ENCODE peak calls at places on chromosomes 4 and X, in nine cellular contexts. F is HCT116, G is tibial nerve, M is lower leg skin, X is right lobe of liver, O is uterus, B is spleen, R is transverse colon, I is IMR-90. D is an unnamed sample.

GRCh38 chr4:40763228-40763716 is 13.5 kb downstream of the NSUN7 start:
- DNase-seq in F (peak), G (no peak), M (no peak), X (no peak), O (no peak), B (no peak), R (no peak), I (peak), D (peak)

GRCh38 chr4:134308910-134309309 is 107.3 kb upstream of the PABPC4L start:
- DNase-seq in F (no peak), G (no peak), M (no peak), X (no peak), O (no peak), B (no peak), R (no peak), I (no peak), D (no peak)

GRCh38 chr4:150625033-150625432 is 43.1 kb downstream of the MAB21L2 start:
- DNase-seq in F (no peak), G (no peak), M (no peak), X (no peak), O (no peak), B (no peak), R (no peak), I (no peak), D (no peak)

GRCh38 chr4:105241456-105241855 is 94.8 kb downstream of the TET2 start:
- DNase-seq in F (no peak), G (no peak), M (no peak), X (no peak), O (peak), B (no peak), R (no peak), I (no peak), D (no peak)

GRCh38 chr4:107800058-107800457 is 24.7 kb upstream of the SGMS2 start:
- DNase-seq in F (no peak), G (no peak), M (no peak), X (no peak), O (no peak), B (no peak), R (peak), I (no peak), D (no peak)

GRCh38 chrX:11446331-11446730 is 153.1 kb downstream of the AMELX start:
- DNase-seq in F (no peak), G (no peak), M (no peak), X (no peak), O (no peak), B (no peak), R (no peak), I (peak), D (no peak)

GRCh38 chr4:101597204-101597603 is 193.3 kb upstream of the BANK1 start:
- DNase-seq in F (no peak), G (no peak), M (no peak), X (no peak), O (no peak), B (no peak), R (no peak), I (no peak), D (peak)

GRCh38 chrX:11259437-11259836 is 33.8 kb upstream of the AMELX start:
- DNase-seq in F (no peak), G (no peak), M (no peak), X (no peak), O (no peak), B (no peak), R (no peak), I (no peak), D (no peak)

GRCh38 chr4:16122225-16122624 is 38.4 kb upstream of the PROM1 start:
- DNase-seq in F (no peak), G (no peak), M (no peak), X (no peak), O (no peak), B (no peak), R (no peak), I (no peak), D (no peak)

GRCh38 chr4:141654098-141654497 is 17.7 kb downstream of the IL15 start:
- DNase-seq in F (no peak), G (no peak), M (no peak), X (peak), O (peak), B (no peak), R (peak), I (peak), D (no peak)

DNA sequence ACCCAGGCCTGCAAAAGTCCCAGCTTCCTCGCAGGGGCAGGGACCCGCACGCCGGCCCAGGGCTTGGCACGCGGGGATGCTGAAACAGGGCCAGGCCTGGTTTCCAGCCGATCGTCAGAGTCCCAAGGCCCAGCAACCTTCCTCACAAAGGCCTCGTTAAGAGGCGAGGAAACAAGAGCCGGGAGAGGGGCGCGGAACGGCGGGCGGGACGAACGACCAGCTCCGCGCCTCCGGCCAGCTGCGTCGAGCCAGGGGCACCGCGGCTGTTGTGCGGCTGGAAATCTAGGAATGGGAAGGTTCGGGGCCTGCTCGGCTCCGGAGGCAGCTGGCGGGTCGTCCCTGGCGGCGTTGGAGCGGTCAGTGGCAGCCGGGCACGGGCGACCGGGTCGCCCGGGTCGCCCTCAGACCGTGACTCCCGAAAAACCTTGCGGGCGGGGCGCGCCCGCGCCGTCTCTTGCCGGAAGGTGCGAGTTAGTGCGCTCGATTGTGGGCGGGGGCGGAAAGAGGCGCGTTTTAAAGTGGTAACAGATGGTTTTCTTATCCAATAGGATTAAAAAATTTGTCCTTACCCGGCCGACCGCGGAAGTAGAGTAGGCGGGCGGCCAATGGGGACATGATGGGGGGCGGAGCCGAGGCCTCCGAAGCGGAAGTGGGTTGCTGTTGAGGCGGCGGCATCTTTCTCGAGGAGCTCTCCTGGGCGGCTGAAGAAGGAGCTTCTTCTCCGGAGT is at the start of gene RNF4:
- DNase-seq in F (peak), G (peak), M (peak), X (peak), O (peak), B (peak), R (peak), I (peak), D (peak)
- TF ChIP-seq POLR2A in F (peak), G (peak), M (no peak), X (peak), O (peak), B (no peak), R (peak), I (peak), D (peak)

GRCh38 chr4:6710282-6710681 is 617 bp upstream of the MRFAP1L1 start:
- DNase-seq in F (no peak), G (no peak), M (peak), X (no peak), O (no peak), B (no peak), R (no peak), I (no peak), D (no peak)

GRCh38 chr4:6706173-6706572 is 3.5 kb downstream of the MRFAP1L1 start:
- DNase-seq in F (no peak), G (no peak), M (no peak), X (no peak), O (no peak), B (no peak), R (no peak), I (no peak), D (no peak)

GRCh38 chr4:6714954-6715353 is 1.0 kb upstream of the BLOC1S4 start:
- DNase-seq in F (no peak), G (no peak), M (peak), X (no peak), O (no peak), B (no peak), R (no peak), I (no peak), D (no peak)

GRCh38 chr4:6705638-6706037 is 4.0 kb downstream of the MRFAP1L1 start:
- DNase-seq in F (no peak), G (no peak), M (no peak), X (no peak), O (no peak), B (no peak), R (no peak), I (no peak), D (no peak)

GRCh38 chr4:6709230-6710114 is at the start of gene MRFAP1L1:
- DNase-seq in F (peak), G (peak), M (peak), X (peak), O (peak), B (peak), R (peak), I (peak), D (peak)
- TF ChIP-seq POLR2A in F (peak), G (peak), M (no peak), X (no peak), O (no peak), B (no peak), R (peak), I (peak), D (peak)

DNA sequence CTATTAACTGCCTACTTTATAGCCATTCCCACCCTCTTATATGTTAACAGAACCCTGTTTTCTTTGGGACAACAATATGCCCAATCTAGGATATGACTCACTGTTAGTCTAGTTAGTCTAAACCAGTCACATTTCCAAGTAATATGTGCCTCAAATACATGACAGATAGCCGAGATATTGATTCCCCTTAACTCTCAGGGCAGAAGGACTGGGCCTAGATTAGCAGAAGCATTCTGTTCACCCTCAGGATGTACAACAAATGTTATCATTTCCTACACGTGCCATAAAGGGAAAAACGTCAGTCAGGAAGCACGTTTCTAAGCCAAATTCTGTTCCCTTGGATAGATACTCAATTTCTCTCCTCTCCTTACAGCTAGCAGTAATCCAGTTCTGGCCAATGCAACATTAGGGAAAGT is 114.1 kb downstream of the SLC10A7 start:
- DNase-seq in F (no peak), G (no peak), M (no peak), X (no peak), O (no peak), B (no peak), R (no peak), I (peak), D (peak)
- TF ChIP-seq POLR2A in F (no peak), G (no peak), M (no peak), X (no peak), O (no peak), B (no peak), R (no peak), I (no peak), D (no peak)

GRCh38 chrX:106731590-106731989 is 5.1 kb downstream of the RNF128 start:
- DNase-seq in F (no peak), G (no peak), M (no peak), X (no peak), O (no peak), B (no peak), R (no peak), I (no peak), D (no peak)

GRCh38 chrX:106728337-106728736 is 1.8 kb downstream of the RNF128 start:
- DNase-seq in F (no peak), G (no peak), M (no peak), X (no peak), O (no peak), B (no peak), R (no peak), I (no peak), D (no peak)

GRCh38 chrX:106730385-106730784 is 3.9 kb downstream of the RNF128 start:
- DNase-seq in F (no peak), G (no peak), M (no peak), X (no peak), O (no peak), B (no peak), R (no peak), I (peak), D (no peak)

DNA sequence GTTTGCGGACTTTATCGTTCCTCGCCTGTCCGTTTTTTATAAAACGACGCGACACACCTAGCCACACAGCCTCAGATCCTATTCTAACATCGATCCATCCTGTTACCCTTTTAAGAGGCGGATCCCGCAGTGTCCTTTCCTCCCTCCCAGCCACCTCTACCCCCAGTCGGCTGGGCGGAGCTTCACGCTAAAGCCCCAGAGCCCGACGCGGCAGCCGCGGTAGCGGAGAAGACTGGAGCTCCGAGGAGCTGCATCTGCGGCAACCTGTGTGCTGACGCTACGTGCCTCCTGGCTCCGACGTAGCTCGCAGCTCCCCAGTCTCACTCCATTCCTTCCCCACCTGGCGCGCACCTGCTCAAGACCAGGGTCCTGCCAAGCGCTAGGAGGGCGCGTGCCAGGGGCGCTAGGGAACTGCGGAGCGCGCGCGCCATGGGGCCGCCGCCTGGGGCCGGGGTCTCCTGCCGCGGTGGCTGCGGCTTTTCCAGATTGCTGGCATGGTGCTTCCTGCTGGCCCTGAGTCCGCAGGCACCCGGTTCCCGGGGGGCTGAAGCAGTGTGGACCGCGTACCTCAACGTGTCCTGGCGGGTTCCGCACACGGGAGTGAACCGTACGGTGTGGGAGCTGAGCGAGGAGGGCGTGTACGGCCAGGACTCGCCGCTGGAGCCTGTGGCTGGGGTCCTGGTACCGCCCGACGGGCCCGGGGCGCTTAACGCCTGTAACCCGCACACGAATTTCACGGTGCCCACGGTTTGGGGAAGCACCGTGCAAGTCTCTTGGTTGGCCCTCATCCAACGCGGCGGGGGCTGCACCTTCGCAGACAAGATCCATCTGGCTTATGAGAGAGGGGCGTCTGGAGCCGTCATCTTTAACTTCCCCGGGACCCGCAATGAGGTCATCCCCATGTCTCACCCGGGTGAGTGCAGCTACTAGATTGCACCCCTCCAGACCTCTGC is at the start of gene RNF128:
- DNase-seq in F (peak), G (no peak), M (no peak), X (peak), O (no peak), B (peak), R (peak), I (peak), D (no peak)
- TF ChIP-seq POLR2A in F (peak), G (no peak), M (no peak), X (peak), O (no peak), B (no peak), R (peak), I (no peak), D (no peak)

GRCh38 chr4:109433281-109434006 is at the start of gene SEC24B:
- DNase-seq in F (peak), G (peak), M (peak), X (peak), O (peak), B (peak), R (peak), I (peak), D (peak)
- TF ChIP-seq POLR2A in F (peak), G (peak), M (no peak), X (peak), O (peak), B (no peak), R (peak), I (peak), D (peak)

DNA sequence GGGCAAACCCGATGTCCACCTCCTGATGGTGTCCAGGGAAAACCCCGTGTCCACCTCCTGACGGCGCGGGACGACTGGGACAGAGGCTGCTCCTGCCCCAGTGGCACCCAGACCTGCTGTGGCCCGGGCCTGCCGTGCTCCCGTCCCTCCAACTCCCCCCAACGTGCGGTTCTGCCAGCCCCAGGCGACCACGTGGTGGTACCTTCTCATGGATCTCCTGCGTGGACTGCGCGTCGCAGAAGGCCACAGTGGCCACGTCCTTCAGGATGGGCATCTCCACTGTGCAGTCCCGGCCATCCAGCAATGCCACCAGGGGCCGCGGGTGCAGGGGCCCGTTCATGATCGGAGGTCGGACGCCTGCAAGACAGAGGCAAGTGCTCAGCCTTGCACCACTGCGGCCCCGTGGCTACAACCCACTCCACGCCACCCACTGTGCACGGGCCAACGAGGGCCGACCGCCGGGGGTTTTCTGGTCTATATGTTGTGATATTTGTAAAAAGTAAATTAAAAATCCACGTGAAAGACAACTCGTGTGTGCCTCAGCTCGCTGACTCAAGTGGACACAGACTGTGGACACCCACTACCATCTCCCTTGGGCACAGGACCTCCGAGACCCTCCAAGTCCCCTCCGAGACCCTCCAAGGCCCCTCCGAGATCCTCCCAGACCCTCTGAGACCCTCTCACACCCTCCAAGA is 10.8 kb downstream of the CTBP1 start:
- DNase-seq in F (no peak), G (peak), M (peak), X (peak), O (peak), B (peak), R (peak), I (no peak), D (no peak)
- TF ChIP-seq POLR2A in F (no peak), G (no peak), M (no peak), X (no peak), O (no peak), B (no peak), R (no peak), I (no peak), D (no peak)

GRCh38 chr4:88591787-88592599 is at the start of gene HERC3:
- DNase-seq in F (peak), G (peak), M (peak), X (peak), O (peak), B (peak), R (peak), I (peak), D (peak)
- TF ChIP-seq POLR2A in F (no peak), G (peak), M (no peak), X (peak), O (peak), B (peak), R (peak), I (peak), D (peak)

GRCh38 chr4:175215657-175216056 is 297.5 kb downstream of the ADAM29 start:
- DNase-seq in F (no peak), G (no peak), M (no peak), X (no peak), O (no peak), B (no peak), R (no peak), I (no peak), D (no peak)

DNA sequence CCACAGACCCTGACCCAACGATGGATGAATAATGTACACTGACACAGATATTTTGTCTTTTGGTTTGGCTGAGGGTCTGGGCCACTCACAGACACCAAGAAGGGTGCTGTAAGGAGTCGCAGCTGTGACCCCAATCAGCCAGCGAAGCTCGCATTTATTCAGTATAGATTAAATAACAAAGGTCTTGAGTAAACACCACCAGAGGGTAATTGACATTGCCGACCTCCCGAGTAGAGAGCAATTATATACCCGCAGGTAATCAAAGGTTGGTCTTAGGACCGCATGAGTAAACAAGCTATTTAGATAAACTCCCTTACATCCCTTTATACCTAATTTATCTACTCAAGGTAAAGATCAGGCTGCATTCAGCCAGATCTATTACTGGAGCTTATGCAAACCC is 297.1 kb downstream of the ADAM29 start:
- DNase-seq in F (no peak), G (no peak), M (no peak), X (no peak), O (no peak), B (no peak), R (no peak), I (no peak), D (no peak)
- TF ChIP-seq POLR2A in F (no peak), G (no peak), M (no peak), X (no peak), O (no peak), B (no peak), R (no peak), I (no peak), D (no peak)

GRCh38 chrX:40107291-40108083 is 9.7 kb upstream of the BCOR start:
- DNase-seq in F (peak), G (no peak), M (peak), X (peak), O (peak), B (peak), R (peak), I (no peak), D (peak)

GRCh38 chrX:40105016-40105790 is 7.4 kb upstream of the BCOR start:
- DNase-seq in F (no peak), G (no peak), M (no peak), X (peak), O (peak), B (peak), R (peak), I (no peak), D (peak)

GRCh38 chrX:40105791-40106676 is 8.3 kb upstream of the BCOR start:
- DNase-seq in F (no peak), G (peak), M (peak), X (peak), O (peak), B (peak), R (peak), I (no peak), D (peak)

GRCh38 chrX:40108084-40108958 is 10.6 kb upstream of the BCOR start:
- DNase-seq in F (no peak), G (no peak), M (peak), X (peak), O (peak), B (peak), R (peak), I (no peak), D (peak)

GRCh38 chrX:40106677-40107290 is 9.0 kb upstream of the BCOR start:
- DNase-seq in F (no peak), G (no peak), M (no peak), X (no peak), O (no peak), B (no peak), R (no peak), I (no peak), D (no peak)
- TF ChIP-seq POLR2A in F (no peak), G (no peak), M (no peak), X (no peak), O (no peak), B (no peak), R (peak), I (no peak), D (no peak)

GRCh38 chr4:38454284-38454683 is 209.7 kb upstream of the KLF3 start:
- DNase-seq in F (no peak), G (no peak), M (no peak), X (no peak), O (no peak), B (no peak), R (no peak), I (no peak), D (no peak)

GRCh38 chr4:38455092-38455855 is 208.7 kb upstream of the KLF3 start:
- DNase-seq in F (no peak), G (no peak), M (no peak), X (no peak), O (no peak), B (no peak), R (no peak), I (no peak), D (no peak)

GRCh38 chr4:38452009-38452408 is 212.0 kb upstream of the KLF3 start:
- DNase-seq in F (no peak), G (no peak), M (no peak), X (no peak), O (no peak), B (no peak), R (no peak), I (no peak), D (no peak)

GRCh38 chr4:38456096-38456495 is 207.9 kb upstream of the KLF3 start:
- DNase-seq in F (no peak), G (no peak), M (no peak), X (no peak), O (no peak), B (no peak), R (peak), I (no peak), D (no peak)

GRCh38 chr4:38453253-38453881 is 210.6 kb upstream of the KLF3 start:
- DNase-seq in F (no peak), G (no peak), M (no peak), X (no peak), O (no peak), B (no peak), R (no peak), I (no peak), D (no peak)
- TF ChIP-seq POLR2A in F (no peak), G (no peak), M (no peak), X (no peak), O (no peak), B (no peak), R (no peak), I (no peak), D (no peak)

D was measured in erythroblast.